ENCODE peak calls at places on chromosomes 13 and 19, in five cellular contexts. F is body of pancreas, M is A549, O is HCT116, D is HepG2. L is an unnamed sample.

GRCh38 chr13:40102854-40103253 is 447.4 kb downstream of the COG6 start:
- ATAC-seq in F (no peak), M (peak; percentile 85), O (peak; percentile 62), D (peak; percentile 92), L (no peak)

GRCh38 chr13:98004107-98004506 is 50.6 kb downstream of the IPO5 start:
- ATAC-seq in F (no peak), M (no peak), O (no peak), D (no peak), L (no peak)

GRCh38 chr13:62139597-62139996 is 723.9 kb upstream of the PCDH20 start:
- ATAC-seq in F (no peak), M (no peak), O (no peak), D (no peak), L (no peak)

GRCh38 chr13:33286143-33286542 is 588 bp upstream of the STARD13 start:
- ATAC-seq in F (no peak), M (no peak), O (no peak), D (peak; percentile 17), L (no peak)

GRCh38 chr13:89737051-89737450 is 1610.4 kb upstream of the MIR17HG start:
- ATAC-seq in F (no peak), M (no peak), O (no peak), D (no peak), L (no peak)

GRCh38 chr13:96650301-96650886 is 343.9 kb downstream of the OXGR1 start:
- ATAC-seq in F (no peak), M (no peak), O (peak; percentile 54), D (no peak), L (no peak)

GRCh38 chr19:51931921-51932320 is 4.6 kb downstream of the ZNF613 start:
- ATAC-seq in F (no peak), M (no peak), O (no peak), D (no peak), L (no peak)

GRCh38 chr13:25987987-25988386 is 63.8 kb downstream of the SHISA2 start:
- ATAC-seq in F (no peak), M (no peak), O (no peak), D (no peak), L (no peak)

GRCh38 chr19:58003153-58003828 is 671 bp upstream of the ZNF606 start:
- ATAC-seq in F (peak; percentile 5), M (no peak), O (no peak), D (no peak), L (no peak)

GRCh38 chr13:23620613-23621315 is 50.6 kb downstream of the TNFRSF19 start:
- ATAC-seq in F (peak; percentile 38), M (peak; percentile 71), O (no peak), D (peak; percentile 60), L (no peak)

GRCh38 chr13:40083841-40084240 is 428.4 kb downstream of the COG6 start:
- ATAC-seq in F (no peak), M (no peak), O (no peak), D (no peak), L (no peak)

GRCh38 chr13:75324413-75324940 is 157.5 kb downstream of the TBC1D4 start:
- ATAC-seq in F (no peak), M (no peak), O (no peak), D (no peak), L (no peak)

GRCh38 chr13:98272549-98272948 is 95.5 kb upstream of the RNF113B start:
- ATAC-seq in F (no peak), M (no peak), O (no peak), D (peak; percentile 9), L (no peak)

GRCh38 chr13:43831088-43831487 is 44.3 kb upstream of the ENOX1 start:
- ATAC-seq in F (no peak), M (peak; percentile 43), O (no peak), D (no peak), L (no peak)

GRCh38 chr13:26280295-26280694 is 26.4 kb downstream of the CDK8 start:
- ATAC-seq in F (no peak), M (no peak), O (no peak), D (no peak), L (no peak)

GRCh38 chr13:113647351-113648217 is 10.4 kb downstream of the ATP4B start:
- ATAC-seq in F (peak; percentile 98), M (peak; percentile 77), O (peak; percentile 71), D (peak; percentile 13), L (peak; percentile 93)

GRCh38 chr19:18282021-18282787 is 782 bp upstream of the JUND start:
- ATAC-seq in F (peak; percentile 0), M (peak; percentile 74), O (peak; percentile 5), D (peak; percentile 24), L (no peak)

GRCh38 chr19:5891572-5891937 is 12.0 kb downstream of the NDUFA11 start:
- ATAC-seq in F (no peak), M (no peak), O (no peak), D (peak; percentile 17), L (no peak)
- TF ChIP-seq POLR2A in F (no peak), M (no peak), O (no peak), D (no peak), L (no peak)

GRCh38 chr19:50333737-50334617 is 4.8 kb upstream of the KCNC3 start:
- ATAC-seq in F (peak; percentile 27), M (no peak), O (peak; percentile 8), D (no peak), L (peak; percentile 24)

GRCh38 chr19:50334741-50335421 is 5.7 kb upstream of the KCNC3 start:
- ATAC-seq in F (no peak), M (no peak), O (no peak), D (no peak), L (no peak)

GRCh38 chr19:50332014-50332263 is 2.8 kb upstream of the KCNC3 start:
- ATAC-seq in F (no peak), M (no peak), O (no peak), D (no peak), L (no peak)

GRCh38 chr19:50332264-50333038 is 3.3 kb upstream of the KCNC3 start:
- ATAC-seq in F (no peak), M (no peak), O (no peak), D (no peak), L (no peak)

DNA sequence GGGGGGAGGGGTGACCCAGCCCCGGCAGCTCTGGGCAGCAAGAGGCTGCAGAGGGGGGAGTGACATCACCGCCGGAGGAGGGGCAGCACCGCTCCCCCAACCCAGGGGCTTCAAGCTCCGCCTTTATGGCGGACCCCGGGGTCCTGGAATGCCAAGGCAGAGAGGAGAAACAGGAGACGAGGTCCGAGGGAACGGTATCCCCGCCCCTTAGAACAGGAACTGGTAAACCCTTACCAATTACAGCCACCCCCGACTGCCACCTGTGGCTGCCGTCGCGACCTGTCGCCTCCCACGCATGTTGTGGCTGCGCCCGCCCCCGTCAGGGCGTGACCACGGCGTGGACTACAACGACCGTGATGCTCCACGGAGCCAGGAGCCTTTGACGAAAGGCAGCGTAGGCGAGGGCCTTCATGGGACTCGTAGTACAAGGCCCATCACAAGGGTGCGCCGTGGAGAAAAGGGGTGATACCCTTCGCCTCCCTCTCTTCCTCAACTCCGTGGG is 4.1 kb upstream of the KCNC3 start:
- ATAC-seq in F (peak; percentile 50), M (peak; percentile 58), O (peak; percentile 50), D (peak; percentile 24), L (peak; percentile 52)
- TF ChIP-seq POLR2A in F (peak; percentile 59), M (peak; percentile 26), O (no peak), D (no peak), L (no peak)

GRCh38 chr13:110391273-110391672 is 84.2 kb downstream of the COL4A2 start:
- ATAC-seq in F (no peak), M (no peak), O (no peak), D (no peak), L (no peak)

GRCh38 chr13:110388141-110388943 is 81.3 kb downstream of the COL4A2 start:
- ATAC-seq in F (peak; percentile 45), M (no peak), O (no peak), D (no peak), L (peak; percentile 81)

GRCh38 chr13:110382830-110383229 is 75.7 kb downstream of the COL4A2 start:
- ATAC-seq in F (no peak), M (no peak), O (no peak), D (no peak), L (no peak)

GRCh38 chr13:110390572-110390971 is 83.5 kb downstream of the COL4A2 start:
- ATAC-seq in F (no peak), M (no peak), O (no peak), D (no peak), L (no peak)

GRCh38 chr13:110387451-110388140 is 80.5 kb downstream of the COL4A2 start:
- ATAC-seq in F (peak; percentile 40), M (no peak), O (no peak), D (no peak), L (peak; percentile 82)
- TF ChIP-seq POLR2A in F (no peak), M (no peak), O (no peak), D (no peak), L (no peak)

DNA sequence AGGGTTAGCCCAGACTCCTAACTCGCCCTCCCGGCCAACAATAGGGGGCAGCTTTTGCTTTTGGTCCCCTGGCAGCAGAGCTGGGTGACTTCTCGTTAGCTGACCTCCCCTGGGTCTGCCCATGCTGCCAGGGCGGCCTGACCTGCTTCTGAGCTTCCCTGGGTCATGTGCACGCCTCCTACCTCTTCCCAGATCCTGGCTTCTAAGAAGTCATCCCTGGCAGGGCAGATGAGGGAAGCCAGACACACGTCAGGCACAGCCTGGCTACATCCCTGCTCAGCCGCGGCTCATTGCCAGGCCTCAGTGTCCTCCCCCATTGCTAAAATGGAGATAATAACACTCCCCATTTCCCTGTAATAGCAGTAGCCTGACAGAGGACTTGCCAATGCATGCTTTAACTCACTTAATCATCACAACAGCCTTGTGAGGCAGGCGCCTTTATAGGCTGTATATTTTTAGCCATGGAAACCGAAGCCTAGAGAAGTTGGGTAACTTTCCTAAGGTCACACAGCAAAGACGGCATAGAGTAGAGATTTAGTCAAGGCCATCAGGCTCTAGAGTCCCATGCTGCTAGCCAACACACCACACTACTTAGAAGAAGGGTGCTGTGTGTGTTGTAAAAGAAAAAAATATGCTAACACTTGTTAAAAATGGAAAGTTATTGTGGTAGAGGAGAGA is 2.1 kb downstream of the KCNK6 start:
- ATAC-seq in F (no peak), M (no peak), O (no peak), D (no peak), L (peak; percentile 80)
- TF ChIP-seq POLR2A in F (no peak), M (no peak), O (no peak), D (no peak), L (no peak)

GRCh38 chr13:41960700-41961697 is at the start of gene VWA8:
- ATAC-seq in F (peak; percentile 94), M (peak; percentile 98), O (peak; percentile 91), D (peak; percentile 96), L (peak; percentile 93)
- TF ChIP-seq POLR2A in F (peak; percentile 38), M (peak; percentile 66), O (peak; percentile 63), D (peak; percentile 88), L (peak; percentile 7)

DNA sequence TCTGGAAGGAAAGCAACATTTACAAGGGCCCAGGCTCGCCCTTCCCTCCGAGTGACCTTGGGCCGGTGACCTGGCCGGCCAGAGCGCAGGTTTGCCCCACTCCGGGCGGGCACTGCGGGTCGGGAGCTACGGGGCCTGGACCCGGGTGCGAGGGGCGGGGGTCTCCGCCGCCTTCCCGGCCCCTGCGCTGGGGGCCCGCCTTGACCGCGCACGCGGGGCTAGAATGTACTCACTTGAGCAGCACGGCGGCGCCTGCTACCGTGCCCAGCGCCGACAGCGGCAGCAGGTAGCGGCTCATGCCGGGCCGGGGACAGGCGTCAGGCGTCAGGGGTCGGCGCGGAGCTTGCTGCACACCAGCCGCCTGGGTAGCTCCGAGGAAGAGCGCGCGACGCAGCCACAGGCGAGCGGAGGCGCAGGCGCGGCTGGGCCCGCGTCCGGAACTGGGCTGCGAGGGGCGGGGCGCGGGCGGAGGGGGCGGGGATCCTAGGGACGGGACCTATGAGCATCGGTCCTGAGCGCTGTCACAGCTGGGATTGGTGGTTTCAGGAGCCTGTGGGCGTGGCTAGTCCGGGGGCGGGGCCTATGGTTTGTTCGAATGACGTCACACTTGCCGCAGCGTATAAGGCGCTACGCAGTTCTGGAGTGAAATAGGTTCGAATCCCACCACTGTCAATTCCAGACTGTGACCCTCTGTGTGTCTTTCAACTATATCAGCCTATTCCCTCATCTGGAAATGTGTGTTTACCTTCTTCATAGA is at the start of gene RDH13:
- ATAC-seq in F (peak; percentile 99), M (peak; percentile 95), O (peak; percentile 97), D (peak; percentile 98), L (peak; percentile 100)
- TF ChIP-seq POLR2A in F (peak; percentile 43), M (peak; percentile 81), O (peak; percentile 66), D (peak; percentile 46), L (peak; percentile 55)